ENCODE peak calls at places on chromosomes 13 and 19, in six cellular contexts. One of them, this sample, is unnamed.

GRCh38 chr13:72920097-72920496 is 138.2 kb downstream of the PIBF1 start:
- DNase-seq in B cell: no peak
- DNase-seq in lower leg skin: no peak
- DNase-seq in SK-N-SH: no peak
- DNase-seq in AG04450: no peak
- DNase-seq in neural crest cell: no peak
- DNase-seq in this sample: no peak

GRCh38 chr13:40082644-40083043 is 427.2 kb downstream of the COG6 start:
- DNase-seq in B cell: no peak
- DNase-seq in lower leg skin: peak; percentile 43
- DNase-seq in SK-N-SH: no peak
- DNase-seq in neural crest cell: no peak
- DNase-seq in AG04450: no peak
- DNase-seq in this sample: no peak

GRCh38 chr13:48258430-48258829 is 25.4 kb downstream of the ITM2B start:
- DNase-seq in B cell: no peak
- DNase-seq in AG04450: no peak
- DNase-seq in neural crest cell: no peak
- DNase-seq in SK-N-SH: no peak
- DNase-seq in lower leg skin: no peak
- DNase-seq in this sample: no peak

GRCh38 chr13:37905736-37906135 is 36.2 kb upstream of the TRPC4 start:
- DNase-seq in SK-N-SH: no peak
- DNase-seq in B cell: no peak
- DNase-seq in lower leg skin: no peak
- DNase-seq in neural crest cell: no peak
- DNase-seq in AG04450: no peak
- DNase-seq in this sample: no peak

GRCh38 chr19:12952488-12953455 is 4.3 kb downstream of the GADD45GIP1 start:
- DNase-seq in SK-N-SH: peak; percentile 79
- DNase-seq in lower leg skin: no peak
- DNase-seq in B cell: no peak
- DNase-seq in AG04450: no peak
- DNase-seq in neural crest cell: no peak
- DNase-seq in this sample: no peak

GRCh38 chr13:42907745-42908144 is 84.3 kb downstream of the EPSTI1 start:
- DNase-seq in SK-N-SH: no peak
- DNase-seq in AG04450: no peak
- DNase-seq in B cell: no peak
- DNase-seq in lower leg skin: no peak
- DNase-seq in neural crest cell: no peak
- DNase-seq in this sample: no peak

GRCh38 chr13:39377699-39378098 is 225.3 kb downstream of the LHFPL6 start:
- DNase-seq in neural crest cell: no peak
- DNase-seq in SK-N-SH: no peak
- DNase-seq in B cell: no peak
- DNase-seq in lower leg skin: no peak
- DNase-seq in AG04450: no peak
- DNase-seq in this sample: no peak

GRCh38 chr13:26699197-26699490 is 61.4 kb downstream of the GPR12 start:
- DNase-seq in neural crest cell: no peak
- DNase-seq in SK-N-SH: no peak
- DNase-seq in AG04450: no peak
- DNase-seq in lower leg skin: no peak
- DNase-seq in B cell: no peak
- DNase-seq in this sample: no peak

GRCh38 chr13:46756977-46757376 is 40.0 kb downstream of the ESD start:
- DNase-seq in lower leg skin: no peak
- DNase-seq in SK-N-SH: no peak
- DNase-seq in B cell: peak; percentile 6
- DNase-seq in AG04450: no peak
- DNase-seq in neural crest cell: no peak
- DNase-seq in this sample: no peak

GRCh38 chr19:48196321-48196761 is 25.9 kb downstream of the ZSWIM9 start:
- DNase-seq in neural crest cell: no peak
- DNase-seq in SK-N-SH: peak; percentile 35
- DNase-seq in B cell: no peak
- DNase-seq in AG04450: no peak
- DNase-seq in lower leg skin: peak; percentile 75
- DNase-seq in this sample: no peak

GRCh38 chr19:32910874-32911273 is 41.3 kb upstream of the SLC7A9 start:
- DNase-seq in lower leg skin: no peak
- DNase-seq in B cell: no peak
- DNase-seq in neural crest cell: no peak
- DNase-seq in SK-N-SH: no peak
- DNase-seq in AG04450: no peak
- DNase-seq in this sample: no peak

GRCh38 chr13:111511219-111511732 is 190.8 kb downstream of the TEX29 start:
- DNase-seq in B cell: no peak
- DNase-seq in lower leg skin: no peak
- DNase-seq in AG04450: no peak
- DNase-seq in SK-N-SH: no peak
- DNase-seq in neural crest cell: no peak
- DNase-seq in this sample: no peak
- TF ChIP-seq CTCF in B cell: no peak
- TF ChIP-seq CTCF in lower leg skin: no peak
- TF ChIP-seq CTCF in AG04450: no peak
- TF ChIP-seq CTCF in SK-N-SH: no peak
- TF ChIP-seq CTCF in neural crest cell: no peak
- TF ChIP-seq CTCF in this sample: no peak

GRCh38 chr19:54448037-54448773 is 794 bp upstream of the LENG8 start:
- DNase-seq in AG04450: peak; percentile 29
- DNase-seq in neural crest cell: peak; percentile 38
- DNase-seq in B cell: peak; percentile 92
- DNase-seq in SK-N-SH: peak; percentile 74
- DNase-seq in lower leg skin: peak; percentile 93
- DNase-seq in this sample: peak; percentile 69
- TF ChIP-seq CTCF in AG04450: peak; percentile 8
- TF ChIP-seq CTCF in neural crest cell: no peak
- TF ChIP-seq CTCF in B cell: no peak
- TF ChIP-seq CTCF in SK-N-SH: no peak
- TF ChIP-seq CTCF in lower leg skin: no peak
- TF ChIP-seq CTCF in this sample: no peak

GRCh38 chr19:8000298-8001038 is 5.0 kb downstream of the ELAVL1 start:
- DNase-seq in B cell: no peak
- DNase-seq in lower leg skin: no peak
- DNase-seq in SK-N-SH: no peak
- DNase-seq in AG04450: no peak
- DNase-seq in neural crest cell: no peak
- DNase-seq in this sample: no peak

GRCh38 chr19:8001651-8001994 is 3.8 kb downstream of the ELAVL1 start:
- DNase-seq in neural crest cell: no peak
- DNase-seq in AG04450: no peak
- DNase-seq in SK-N-SH: no peak
- DNase-seq in B cell: no peak
- DNase-seq in lower leg skin: no peak
- DNase-seq in this sample: no peak

GRCh38 chr19:8004001-8004400 is 1.4 kb downstream of the ELAVL1 start:
- DNase-seq in lower leg skin: no peak
- DNase-seq in neural crest cell: no peak
- DNase-seq in AG04450: no peak
- DNase-seq in SK-N-SH: no peak
- DNase-seq in B cell: no peak
- DNase-seq in this sample: no peak

GRCh38 chr19:8004723-8005513 is 523 bp downstream of the ELAVL1 start:
- DNase-seq in SK-N-SH: peak; percentile 78
- DNase-seq in B cell: peak; percentile 31
- DNase-seq in lower leg skin: no peak
- DNase-seq in neural crest cell: peak; percentile 9
- DNase-seq in AG04450: no peak
- DNase-seq in this sample: no peak

GRCh38 chr19:8001995-8002849 is 3.2 kb downstream of the ELAVL1 start:
- DNase-seq in AG04450: peak; percentile 43
- DNase-seq in neural crest cell: peak; percentile 94
- DNase-seq in SK-N-SH: peak; percentile 89
- DNase-seq in B cell: peak; percentile 86
- DNase-seq in lower leg skin: peak; percentile 97
- DNase-seq in this sample: peak; percentile 82
- TF ChIP-seq CTCF in AG04450: peak; percentile 99
- TF ChIP-seq CTCF in neural crest cell: peak; percentile 94
- TF ChIP-seq CTCF in SK-N-SH: peak; percentile 97
- TF ChIP-seq CTCF in B cell: peak; percentile 99
- TF ChIP-seq CTCF in lower leg skin: no peak
- TF ChIP-seq CTCF in this sample: peak; percentile 62

GRCh38 chr19:50894478-50895356 is 16.5 kb downstream of the KLK4 start:
- DNase-seq in lower leg skin: no peak
- DNase-seq in SK-N-SH: no peak
- DNase-seq in AG04450: no peak
- DNase-seq in neural crest cell: no peak
- DNase-seq in B cell: no peak
- DNase-seq in this sample: no peak

GRCh38 chr19:50891253-50891625 is 18.0 kb downstream of the KLK2 start:
- DNase-seq in B cell: no peak
- DNase-seq in lower leg skin: no peak
- DNase-seq in neural crest cell: no peak
- DNase-seq in SK-N-SH: no peak
- DNase-seq in AG04450: no peak
- DNase-seq in this sample: no peak

GRCh38 chr19:50896591-50897190 is 14.5 kb downstream of the KLK4 start:
- DNase-seq in AG04450: no peak
- DNase-seq in lower leg skin: no peak
- DNase-seq in SK-N-SH: no peak
- DNase-seq in B cell: peak; percentile 79
- DNase-seq in neural crest cell: no peak
- DNase-seq in this sample: peak; percentile 78

GRCh38 chr19:50890422-50891252 is 17.4 kb downstream of the KLK2 start:
- DNase-seq in SK-N-SH: no peak
- DNase-seq in B cell: no peak
- DNase-seq in lower leg skin: no peak
- DNase-seq in neural crest cell: no peak
- DNase-seq in AG04450: no peak
- DNase-seq in this sample: no peak

GRCh38 chr19:50893047-50893737 is 18.0 kb downstream of the KLK4 start:
- DNase-seq in B cell: no peak
- DNase-seq in SK-N-SH: peak; percentile 66
- DNase-seq in AG04450: no peak
- DNase-seq in neural crest cell: no peak
- DNase-seq in lower leg skin: no peak
- DNase-seq in this sample: no peak
- TF ChIP-seq CTCF in B cell: no peak
- TF ChIP-seq CTCF in SK-N-SH: peak; percentile 26
- TF ChIP-seq CTCF in AG04450: no peak
- TF ChIP-seq CTCF in neural crest cell: peak; percentile 24
- TF ChIP-seq CTCF in lower leg skin: no peak
- TF ChIP-seq CTCF in this sample: no peak

GRCh38 chr19:5995606-5996005 is 17.7 kb upstream of the RANBP3 start:
- DNase-seq in lower leg skin: no peak
- DNase-seq in SK-N-SH: no peak
- DNase-seq in neural crest cell: no peak
- DNase-seq in AG04450: no peak
- DNase-seq in B cell: no peak
- DNase-seq in this sample: no peak

GRCh38 chr19:5996598-5997320 is 18.8 kb upstream of the RANBP3 start:
- DNase-seq in AG04450: no peak
- DNase-seq in neural crest cell: no peak
- DNase-seq in B cell: no peak
- DNase-seq in lower leg skin: no peak
- DNase-seq in SK-N-SH: no peak
- DNase-seq in this sample: no peak

GRCh38 chr19:5996102-5996501 is 18.2 kb upstream of the RANBP3 start:
- DNase-seq in neural crest cell: no peak
- DNase-seq in B cell: no peak
- DNase-seq in lower leg skin: no peak
- DNase-seq in SK-N-SH: no peak
- DNase-seq in AG04450: no peak
- DNase-seq in this sample: no peak

GRCh38 chr19:5999693-6000092 is 21.8 kb upstream of the RANBP3 start:
- DNase-seq in neural crest cell: no peak
- DNase-seq in lower leg skin: no peak
- DNase-seq in AG04450: no peak
- DNase-seq in B cell: no peak
- DNase-seq in SK-N-SH: no peak
- DNase-seq in this sample: no peak

GRCh38 chr19:5997371-5997770 is 19.4 kb upstream of the RANBP3 start:
- DNase-seq in B cell: no peak
- DNase-seq in SK-N-SH: no peak
- DNase-seq in neural crest cell: no peak
- DNase-seq in lower leg skin: no peak
- DNase-seq in AG04450: no peak
- DNase-seq in this sample: no peak
- TF ChIP-seq CTCF in B cell: no peak
- TF ChIP-seq CTCF in SK-N-SH: peak; percentile 28
- TF ChIP-seq CTCF in neural crest cell: peak; percentile 25
- TF ChIP-seq CTCF in lower leg skin: no peak
- TF ChIP-seq CTCF in AG04450: peak; percentile 13
- TF ChIP-seq CTCF in this sample: no peak

DNA sequence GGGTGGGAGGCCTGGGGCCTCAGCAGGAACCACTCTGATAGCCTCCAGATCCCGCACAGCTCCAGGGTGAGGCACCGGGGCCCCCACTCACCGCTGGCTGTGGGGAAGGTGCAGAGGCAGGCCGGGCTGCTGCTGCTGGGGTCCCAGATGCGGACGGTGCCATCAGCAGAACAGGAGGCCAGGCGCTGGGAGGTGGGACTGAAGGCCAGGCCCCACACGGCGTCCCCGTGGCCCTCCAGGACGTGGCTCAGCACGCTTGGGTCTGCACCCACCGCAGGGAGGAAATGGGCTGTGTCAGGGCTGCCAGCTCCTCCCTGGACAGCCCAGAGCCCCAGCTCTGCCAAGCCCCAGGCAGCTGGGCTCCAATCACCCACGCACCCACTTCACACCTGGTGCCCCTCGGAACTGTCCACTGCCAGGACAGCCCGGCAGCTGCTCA is 6.1 kb upstream of the PRKD2 start:
- DNase-seq in B cell: no peak
- DNase-seq in SK-N-SH: no peak
- DNase-seq in lower leg skin: no peak
- DNase-seq in AG04450: no peak
- DNase-seq in neural crest cell: no peak
- DNase-seq in this sample: no peak
- TF ChIP-seq CTCF in B cell: no peak
- TF ChIP-seq CTCF in SK-N-SH: no peak
- TF ChIP-seq CTCF in lower leg skin: no peak
- TF ChIP-seq CTCF in AG04450: no peak
- TF ChIP-seq CTCF in neural crest cell: no peak
- TF ChIP-seq CTCF in this sample: no peak

GRCh38 chr13:36764957-36765356 is 54.1 kb upstream of the RFXAP start:
- DNase-seq in neural crest cell: no peak
- DNase-seq in B cell: no peak
- DNase-seq in AG04450: no peak
- DNase-seq in lower leg skin: no peak
- DNase-seq in SK-N-SH: no peak
- DNase-seq in this sample: no peak
- TF ChIP-seq CTCF in neural crest cell: no peak
- TF ChIP-seq CTCF in B cell: no peak
- TF ChIP-seq CTCF in AG04450: no peak
- TF ChIP-seq CTCF in lower leg skin: no peak
- TF ChIP-seq CTCF in SK-N-SH: no peak
- TF ChIP-seq CTCF in this sample: no peak

DNA sequence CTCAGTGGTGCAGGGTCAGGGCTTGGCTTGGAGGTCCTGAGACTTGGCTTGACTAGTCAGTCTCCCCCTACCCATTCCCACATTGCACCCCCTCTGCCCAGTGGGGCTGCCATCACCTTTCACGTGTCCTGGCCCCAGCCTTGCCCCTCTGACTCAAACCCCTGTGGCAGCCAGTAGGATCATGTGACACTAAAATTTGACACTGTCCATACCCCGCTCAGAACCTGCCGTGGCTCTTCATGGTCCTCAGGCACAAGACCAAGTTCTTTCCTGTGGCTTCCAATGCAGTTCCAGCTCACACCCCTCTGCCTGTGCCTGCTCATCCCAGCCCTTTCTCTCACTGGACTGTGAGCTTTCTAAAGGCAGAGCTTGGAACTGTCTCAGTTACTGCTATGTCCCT is 2.2 kb downstream of the PSMD8 start:
- DNase-seq in lower leg skin: no peak
- DNase-seq in neural crest cell: no peak
- DNase-seq in SK-N-SH: no peak
- DNase-seq in B cell: no peak
- DNase-seq in AG04450: no peak
- DNase-seq in this sample: no peak
- TF ChIP-seq CTCF in lower leg skin: no peak
- TF ChIP-seq CTCF in neural crest cell: no peak
- TF ChIP-seq CTCF in SK-N-SH: no peak
- TF ChIP-seq CTCF in B cell: no peak
- TF ChIP-seq CTCF in AG04450: no peak
- TF ChIP-seq CTCF in this sample: no peak